ENCODE peak calls at places on chromosomes 13 and 19, in six cellular contexts. Y is upper lobe of left lung, K is EL, X is HS-27A, J is Kasumi-1, E is nephron progenitor cell. N is an unnamed sample.

GRCh38 chr19:15091918-15092753 is 10.1 kb downstream of the OR1I1 start:
- DNase-seq in Y (no peak), K (peak; percentile 72), X (peak; percentile 38), J (peak; percentile 62), E (peak; percentile 41), N (no peak)

GRCh38 chr13:50208826-50209335 is 193.6 kb downstream of the KCNRG start:
- DNase-seq in Y (no peak), K (peak; percentile 73), X (no peak), J (peak; percentile 87), E (peak; percentile 58), N (peak; percentile 97)

GRCh38 chr19:37963190-37963947 is 56.4 kb downstream of the SIPA1L3 start:
- DNase-seq in Y (no peak), K (peak; percentile 50), X (peak; percentile 54), J (peak; percentile 16), E (no peak), N (no peak)

GRCh38 chr13:49409008-49409407 is 34.9 kb downstream of the CAB39L start:
- DNase-seq in Y (no peak), K (no peak), X (no peak), J (no peak), E (no peak), N (no peak)

GRCh38 chr19:750640-751423 is at the start of gene MISP:
- DNase-seq in Y (peak; percentile 89), K (no peak), X (no peak), J (no peak), E (no peak), N (no peak)

GRCh38 chr13:22740264-22740663 is 440.5 kb upstream of the SGCG start:
- DNase-seq in Y (no peak), K (no peak), X (no peak), J (peak; percentile 17), E (no peak), N (no peak)

GRCh38 chr19:41575998-41576397 is at the start of gene CEACAM21:
- DNase-seq in Y (no peak), K (no peak), X (no peak), J (peak; percentile 98), E (no peak), N (no peak)

GRCh38 chr19:17296976-17297375 is 6.2 kb downstream of the ABHD8 start:
- DNase-seq in Y (no peak), K (peak; percentile 37), X (no peak), J (no peak), E (no peak), N (no peak)